ENCODE peak calls at places on chromosomes 2 and 18, in ten cellular contexts. One of them, this sample, is unnamed.

GRCh38 chr2:120722211-120722602 is 13.5 kb upstream of the GLI2 start:
- DNase-seq in CD8-positive, alpha-beta memory T cell: no peak
- DNase-seq in WTC11: no peak
- DNase-seq in aorta: no peak
- DNase-seq in HEK293T: no peak
- DNase-seq in ovary: no peak
- DNase-seq in NCI-H1436: no peak
- DNase-seq in pancreas: no peak
- DNase-seq in left cardiac atrium: no peak
- DNase-seq in lung microvascular endothelial cell: no peak
- DNase-seq in this sample: no peak

GRCh38 chr2:53091183-53091582 is 676.4 kb upstream of the CHAC2 start:
- DNase-seq in aorta: no peak
- DNase-seq in left cardiac atrium: no peak
- DNase-seq in WTC11: no peak
- DNase-seq in NCI-H1436: no peak
- DNase-seq in pancreas: no peak
- DNase-seq in lung microvascular endothelial cell: no peak
- DNase-seq in CD8-positive, alpha-beta memory T cell: no peak
- DNase-seq in ovary: no peak
- DNase-seq in HEK293T: no peak
- DNase-seq in this sample: no peak

GRCh38 chr2:199468561-199469513 is 11.1 kb upstream of the SATB2 start:
- DNase-seq in left cardiac atrium: no peak
- DNase-seq in NCI-H1436: no peak
- DNase-seq in pancreas: peak
- DNase-seq in WTC11: peak
- DNase-seq in HEK293T: no peak
- DNase-seq in CD8-positive, alpha-beta memory T cell: no peak
- DNase-seq in aorta: no peak
- DNase-seq in lung microvascular endothelial cell: no peak
- DNase-seq in ovary: no peak
- DNase-seq in this sample: no peak

GRCh38 chr2:38377501-38378258 is 607 bp upstream of the ATL2 start:
- DNase-seq in NCI-H1436: no peak
- DNase-seq in lung microvascular endothelial cell: peak
- DNase-seq in left cardiac atrium: no peak
- DNase-seq in aorta: no peak
- DNase-seq in ovary: no peak
- DNase-seq in WTC11: no peak
- DNase-seq in HEK293T: peak
- DNase-seq in pancreas: no peak
- DNase-seq in CD8-positive, alpha-beta memory T cell: no peak
- DNase-seq in this sample: peak

GRCh38 chr2:214507032-214507431 is 96.2 kb downstream of the VWC2L start:
- DNase-seq in CD8-positive, alpha-beta memory T cell: no peak
- DNase-seq in aorta: no peak
- DNase-seq in HEK293T: no peak
- DNase-seq in NCI-H1436: no peak
- DNase-seq in ovary: no peak
- DNase-seq in pancreas: no peak
- DNase-seq in WTC11: no peak
- DNase-seq in lung microvascular endothelial cell: no peak
- DNase-seq in left cardiac atrium: no peak
- DNase-seq in this sample: no peak

GRCh38 chr2:38533180-38533579 is 69.5 kb downstream of the HNRNPLL start:
- DNase-seq in HEK293T: no peak
- DNase-seq in aorta: peak
- DNase-seq in WTC11: no peak
- DNase-seq in pancreas: no peak
- DNase-seq in ovary: no peak
- DNase-seq in left cardiac atrium: no peak
- DNase-seq in NCI-H1436: no peak
- DNase-seq in lung microvascular endothelial cell: no peak
- DNase-seq in CD8-positive, alpha-beta memory T cell: no peak
- DNase-seq in this sample: no peak

GRCh38 chr2:11588228-11589110 is 54.6 kb downstream of the GREB1 start:
- DNase-seq in pancreas: no peak
- DNase-seq in HEK293T: no peak
- DNase-seq in ovary: peak
- DNase-seq in aorta: no peak
- DNase-seq in left cardiac atrium: no peak
- DNase-seq in lung microvascular endothelial cell: no peak
- DNase-seq in WTC11: no peak
- DNase-seq in NCI-H1436: no peak
- DNase-seq in CD8-positive, alpha-beta memory T cell: no peak
- DNase-seq in this sample: no peak

GRCh38 chr2:23386422-23387220 is 1.6 kb downstream of the KLHL29 start:
- DNase-seq in lung microvascular endothelial cell: peak
- DNase-seq in NCI-H1436: no peak
- DNase-seq in HEK293T: peak
- DNase-seq in pancreas: no peak
- DNase-seq in CD8-positive, alpha-beta memory T cell: no peak
- DNase-seq in WTC11: peak
- DNase-seq in left cardiac atrium: no peak
- DNase-seq in ovary: peak
- DNase-seq in aorta: peak
- DNase-seq in this sample: peak

GRCh38 chr2:221969087-221969829 is 329.5 kb downstream of the PAX3 start:
- DNase-seq in CD8-positive, alpha-beta memory T cell: no peak
- DNase-seq in lung microvascular endothelial cell: peak
- DNase-seq in ovary: no peak
- DNase-seq in left cardiac atrium: no peak
- DNase-seq in aorta: no peak
- DNase-seq in HEK293T: peak
- DNase-seq in WTC11: peak
- DNase-seq in NCI-H1436: peak
- DNase-seq in pancreas: no peak
- DNase-seq in this sample: peak

GRCh38 chr2:24489942-24490673 is 946 bp upstream of the NCOA1 start:
- DNase-seq in left cardiac atrium: no peak
- DNase-seq in WTC11: no peak
- DNase-seq in NCI-H1436: no peak
- DNase-seq in HEK293T: peak
- DNase-seq in aorta: peak
- DNase-seq in CD8-positive, alpha-beta memory T cell: no peak
- DNase-seq in pancreas: peak
- DNase-seq in ovary: peak
- DNase-seq in lung microvascular endothelial cell: peak
- DNase-seq in this sample: peak

GRCh38 chr18:816088-816653 is 4.1 kb upstream of the YES1 start:
- DNase-seq in ovary: no peak
- DNase-seq in left cardiac atrium: no peak
- DNase-seq in lung microvascular endothelial cell: no peak
- DNase-seq in NCI-H1436: no peak
- DNase-seq in WTC11: no peak
- DNase-seq in HEK293T: no peak
- DNase-seq in aorta: no peak
- DNase-seq in pancreas: no peak
- DNase-seq in CD8-positive, alpha-beta memory T cell: no peak
- DNase-seq in this sample: no peak

GRCh38 chr2:3868012-3868411 is 164.6 kb downstream of the DCDC2C start:
- DNase-seq in HEK293T: no peak
- DNase-seq in left cardiac atrium: no peak
- DNase-seq in lung microvascular endothelial cell: no peak
- DNase-seq in CD8-positive, alpha-beta memory T cell: no peak
- DNase-seq in aorta: no peak
- DNase-seq in NCI-H1436: no peak
- DNase-seq in pancreas: no peak
- DNase-seq in ovary: no peak
- DNase-seq in WTC11: no peak
- DNase-seq in this sample: no peak

GRCh38 chr2:238947920-238948710 is 100.2 kb downstream of the TWIST2 start:
- DNase-seq in left cardiac atrium: peak
- DNase-seq in HEK293T: no peak
- DNase-seq in WTC11: no peak
- DNase-seq in lung microvascular endothelial cell: no peak
- DNase-seq in CD8-positive, alpha-beta memory T cell: no peak
- DNase-seq in ovary: peak
- DNase-seq in aorta: peak
- DNase-seq in pancreas: no peak
- DNase-seq in NCI-H1436: no peak
- DNase-seq in this sample: no peak

GRCh38 chr2:69682525-69682924 is 39.0 kb upstream of the AAK1 start:
- DNase-seq in left cardiac atrium: no peak
- DNase-seq in NCI-H1436: no peak
- DNase-seq in lung microvascular endothelial cell: peak
- DNase-seq in ovary: no peak
- DNase-seq in CD8-positive, alpha-beta memory T cell: no peak
- DNase-seq in WTC11: no peak
- DNase-seq in HEK293T: no peak
- DNase-seq in pancreas: no peak
- DNase-seq in aorta: no peak
- DNase-seq in this sample: no peak

GRCh38 chr2:164910091-164910899 is 45.0 kb downstream of the SLC38A11 start:
- DNase-seq in ovary: no peak
- DNase-seq in WTC11: no peak
- DNase-seq in NCI-H1436: no peak
- DNase-seq in HEK293T: peak
- DNase-seq in lung microvascular endothelial cell: no peak
- DNase-seq in pancreas: peak
- DNase-seq in aorta: no peak
- DNase-seq in CD8-positive, alpha-beta memory T cell: no peak
- DNase-seq in left cardiac atrium: no peak
- DNase-seq in this sample: no peak

GRCh38 chr2:110858135-110858737 is 125.9 kb downstream of the ACOXL start:
- DNase-seq in aorta: no peak
- DNase-seq in CD8-positive, alpha-beta memory T cell: peak
- DNase-seq in ovary: no peak
- DNase-seq in NCI-H1436: no peak
- DNase-seq in left cardiac atrium: no peak
- DNase-seq in lung microvascular endothelial cell: peak
- DNase-seq in WTC11: no peak
- DNase-seq in HEK293T: no peak
- DNase-seq in pancreas: no peak
- DNase-seq in this sample: no peak

GRCh38 chr2:1773883-1774282 is 29.6 kb upstream of the PXDN start:
- DNase-seq in NCI-H1436: no peak
- DNase-seq in aorta: no peak
- DNase-seq in lung microvascular endothelial cell: no peak
- DNase-seq in ovary: no peak
- DNase-seq in left cardiac atrium: no peak
- DNase-seq in CD8-positive, alpha-beta memory T cell: no peak
- DNase-seq in WTC11: no peak
- DNase-seq in HEK293T: no peak
- DNase-seq in pancreas: no peak
- DNase-seq in this sample: no peak

GRCh38 chr2:221997100-221997499 is 301.7 kb downstream of the PAX3 start:
- DNase-seq in ovary: no peak
- DNase-seq in lung microvascular endothelial cell: no peak
- DNase-seq in NCI-H1436: no peak
- DNase-seq in CD8-positive, alpha-beta memory T cell: no peak
- DNase-seq in HEK293T: no peak
- DNase-seq in aorta: no peak
- DNase-seq in WTC11: no peak
- DNase-seq in left cardiac atrium: no peak
- DNase-seq in pancreas: no peak
- DNase-seq in this sample: peak

GRCh38 chr2:86140969-86141392 is 34.9 kb downstream of the PTCD3 start:
- DNase-seq in ovary: no peak
- DNase-seq in left cardiac atrium: no peak
- DNase-seq in WTC11: no peak
- DNase-seq in NCI-H1436: no peak
- DNase-seq in pancreas: no peak
- DNase-seq in HEK293T: no peak
- DNase-seq in lung microvascular endothelial cell: no peak
- DNase-seq in CD8-positive, alpha-beta memory T cell: no peak
- DNase-seq in aorta: no peak
- DNase-seq in this sample: no peak

GRCh38 chr2:213007290-213007838 is 144.0 kb downstream of the IKZF2 start:
- DNase-seq in CD8-positive, alpha-beta memory T cell: no peak
- DNase-seq in WTC11: no peak
- DNase-seq in NCI-H1436: no peak
- DNase-seq in aorta: no peak
- DNase-seq in lung microvascular endothelial cell: no peak
- DNase-seq in left cardiac atrium: no peak
- DNase-seq in ovary: no peak
- DNase-seq in HEK293T: no peak
- DNase-seq in pancreas: no peak
- DNase-seq in this sample: no peak

GRCh38 chr18:62245699-62246098 is 58.6 kb downstream of the RELCH start:
- DNase-seq in ovary: no peak
- DNase-seq in CD8-positive, alpha-beta memory T cell: no peak
- DNase-seq in lung microvascular endothelial cell: no peak
- DNase-seq in pancreas: no peak
- DNase-seq in aorta: no peak
- DNase-seq in WTC11: no peak
- DNase-seq in NCI-H1436: no peak
- DNase-seq in left cardiac atrium: no peak
- DNase-seq in HEK293T: peak
- DNase-seq in this sample: no peak

GRCh38 chr18:28176933-28177827 is at the start of gene CDH2:
- DNase-seq in pancreas: peak
- DNase-seq in aorta: peak
- DNase-seq in NCI-H1436: peak
- DNase-seq in ovary: peak
- DNase-seq in lung microvascular endothelial cell: no peak
- DNase-seq in left cardiac atrium: peak
- DNase-seq in HEK293T: peak
- DNase-seq in CD8-positive, alpha-beta memory T cell: no peak
- DNase-seq in WTC11: peak
- DNase-seq in this sample: peak

GRCh38 chr2:198374375-198375072 is 570.1 kb downstream of the PLCL1 start:
- DNase-seq in pancreas: no peak
- DNase-seq in CD8-positive, alpha-beta memory T cell: no peak
- DNase-seq in HEK293T: peak
- DNase-seq in ovary: no peak
- DNase-seq in WTC11: peak
- DNase-seq in left cardiac atrium: no peak
- DNase-seq in lung microvascular endothelial cell: peak
- DNase-seq in NCI-H1436: peak
- DNase-seq in aorta: no peak
- DNase-seq in this sample: peak

GRCh38 chr2:235238537-235238936 is 255.3 kb upstream of the AGAP1 start:
- DNase-seq in CD8-positive, alpha-beta memory T cell: no peak
- DNase-seq in NCI-H1436: no peak
- DNase-seq in lung microvascular endothelial cell: no peak
- DNase-seq in aorta: no peak
- DNase-seq in ovary: peak
- DNase-seq in HEK293T: no peak
- DNase-seq in left cardiac atrium: peak
- DNase-seq in pancreas: no peak
- DNase-seq in WTC11: no peak
- DNase-seq in this sample: peak

GRCh38 chr2:229313591-229313990 is 42.5 kb upstream of the PID1 start:
- DNase-seq in CD8-positive, alpha-beta memory T cell: no peak
- DNase-seq in lung microvascular endothelial cell: peak
- DNase-seq in HEK293T: no peak
- DNase-seq in left cardiac atrium: no peak
- DNase-seq in aorta: no peak
- DNase-seq in NCI-H1436: no peak
- DNase-seq in WTC11: no peak
- DNase-seq in ovary: no peak
- DNase-seq in pancreas: no peak
- DNase-seq in this sample: peak

GRCh38 chr2:112001136-112001764 is 53.8 kb upstream of the TMEM87B start:
- DNase-seq in lung microvascular endothelial cell: peak
- DNase-seq in WTC11: no peak
- DNase-seq in NCI-H1436: no peak
- DNase-seq in aorta: no peak
- DNase-seq in HEK293T: no peak
- DNase-seq in ovary: no peak
- DNase-seq in CD8-positive, alpha-beta memory T cell: no peak
- DNase-seq in pancreas: no peak
- DNase-seq in left cardiac atrium: no peak
- DNase-seq in this sample: peak

GRCh38 chr2:237315170-237315880 is 98.6 kb downstream of the COL6A3 start:
- DNase-seq in WTC11: no peak
- DNase-seq in CD8-positive, alpha-beta memory T cell: no peak
- DNase-seq in pancreas: peak
- DNase-seq in HEK293T: no peak
- DNase-seq in left cardiac atrium: peak
- DNase-seq in ovary: peak
- DNase-seq in aorta: peak
- DNase-seq in NCI-H1436: no peak
- DNase-seq in lung microvascular endothelial cell: peak
- DNase-seq in this sample: peak

GRCh38 chr2:150097891-150098595 is 389.4 kb downstream of the RND3 start:
- DNase-seq in HEK293T: no peak
- DNase-seq in left cardiac atrium: no peak
- DNase-seq in pancreas: no peak
- DNase-seq in aorta: no peak
- DNase-seq in NCI-H1436: no peak
- DNase-seq in CD8-positive, alpha-beta memory T cell: no peak
- DNase-seq in lung microvascular endothelial cell: peak
- DNase-seq in ovary: no peak
- DNase-seq in WTC11: no peak
- DNase-seq in this sample: peak